ENCODE peak calls at places on chromosomes 13 and 19, in eight cellular contexts. M is cardiac muscle cell; U is CD8-positive, alpha-beta memory T cell; K is aorta; P is naive thymus-derived CD4-positive, alpha-beta T cell; W is adrenal gland; F is OCI-LY7; R is tibial artery. X is an unnamed sample. For H3K4me1, the result is how much of the 10 kb centered on the place peaks cover.

GRCh38 chr19:50794778-50795664 is 4.8 kb downstream of the ACP4 start:
- DNase-seq in M (no peak), U (no peak), K (no peak), P (no peak), W (no peak), F (peak), R (no peak), X (no peak)

GRCh38 chr13:40013554-40013953 is 358.1 kb downstream of the COG6 start:
- DNase-seq in M (no peak), U (no peak), K (no peak), P (no peak), W (no peak), F (no peak), R (no peak), X (no peak)

GRCh38 chr19:19742773-19743172 is 9.9 kb upstream of the ZNF14 start:
- DNase-seq in M (no peak), U (no peak), K (no peak), P (no peak), W (no peak), F (no peak), R (no peak), X (no peak)

GRCh38 chr13:98577823-98578285 is 947 bp upstream of the STK24 start:
- DNase-seq in M (no peak), U (no peak), K (no peak), P (no peak), W (no peak), F (no peak), R (no peak), X (no peak)

GRCh38 chr19:5037936-5038335 is 69.0 kb downstream of the KDM4B start:
- DNase-seq in M (no peak), U (no peak), K (no peak), P (no peak), W (no peak), F (no peak), R (no peak), X (no peak)

GRCh38 chr13:49641810-49642291 is 13.5 kb downstream of the ARL11 start:
- DNase-seq in M (peak), U (no peak), K (peak), P (no peak), W (peak), F (no peak), R (peak), X (peak)

GRCh38 chr13:29457299-29457698 is 138.2 kb downstream of the SLC7A1 start:
- DNase-seq in M (peak), U (no peak), K (no peak), P (no peak), W (no peak), F (no peak), R (no peak), X (no peak)

GRCh38 chr19:47209323-47210179 is 21.4 kb downstream of the BBC3 start:
- DNase-seq in M (no peak), U (no peak), K (no peak), P (no peak), W (no peak), F (peak), R (no peak), X (no peak)

GRCh38 chr13:113086031-113086750 is 19.4 kb upstream of the F7 start:
- DNase-seq in M (no peak), U (no peak), K (peak), P (no peak), W (no peak), F (no peak), R (no peak), X (no peak)

GRCh38 chr19:44753932-44754742 is 5.6 kb downstream of the BCL3 start:
- DNase-seq in M (peak), U (peak), K (peak), P (peak), W (peak), F (peak), R (peak), X (peak)

GRCh38 chr13:39965309-39965708 is 309.8 kb downstream of the COG6 start:
- DNase-seq in M (no peak), U (no peak), K (no peak), P (no peak), W (no peak), F (no peak), R (no peak), X (no peak)

GRCh38 chr13:70809588-70809987 is 701.3 kb upstream of the KLHL1 start:
- DNase-seq in M (no peak), U (no peak), K (no peak), P (no peak), W (no peak), F (no peak), R (no peak), X (no peak)

GRCh38 chr13:67353031-67353430 is 122.9 kb upstream of the PCDH9 start:
- DNase-seq in M (no peak), U (no peak), K (no peak), P (no peak), W (no peak), F (no peak), R (no peak), X (no peak)

GRCh38 chr19:2719910-2720776 is 1.0 kb downstream of the DIRAS1 start:
- DNase-seq in M (peak), U (no peak), K (no peak), P (no peak), W (no peak), F (no peak), R (no peak), X (no peak)

GRCh38 chr13:92390217-92390616 is 836.4 kb upstream of the GPC6 start:
- DNase-seq in M (no peak), U (no peak), K (no peak), P (no peak), W (no peak), F (no peak), R (no peak), X (no peak)

GRCh38 chr19:42693760-42694350 is 46.4 kb downstream of the PSG3 start:
- DNase-seq in M (peak), U (no peak), K (no peak), P (no peak), W (peak), F (peak), R (no peak), X (no peak)

GRCh38 chr19:6212403-6213265 is 67.1 kb downstream of the MLLT1 start:
- DNase-seq in M (no peak), U (no peak), K (peak), P (no peak), W (no peak), F (no peak), R (no peak), X (no peak)

GRCh38 chr19:42074513-42075363 is 1.2 kb upstream of the ZNF574 start:
- DNase-seq in M (peak), U (no peak), K (no peak), P (peak), W (peak), F (peak), R (no peak), X (peak)

GRCh38 chr19:51689751-51690358 is 3.3 kb upstream of the SPACA6 start:
- DNase-seq in M (peak), U (no peak), K (peak), P (no peak), W (peak), F (no peak), R (no peak), X (no peak)

GRCh38 chr19:29596080-29596479 is 10.0 kb upstream of the POP4 start:
- DNase-seq in M (no peak), U (no peak), K (no peak), P (no peak), W (no peak), F (no peak), R (no peak), X (no peak)

GRCh38 chr13:111177081-111177711 is 62.1 kb downstream of the ARHGEF7 start:
- DNase-seq in M (peak), U (peak), K (peak), P (peak), W (peak), F (no peak), R (peak), X (peak)

GRCh38 chr19:11736696-11737095 is 2.0 kb downstream of the ZNF823 start:
- DNase-seq in M (peak), U (no peak), K (peak), P (no peak), W (peak), F (peak), R (peak), X (peak)

GRCh38 chr19:29431332-29431731 is 94.5 kb upstream of the VSTM2B start:
- DNase-seq in M (no peak), U (no peak), K (no peak), P (no peak), W (no peak), F (no peak), R (no peak), X (no peak)

GRCh38 chr13:109844396-109844795 is 58.0 kb upstream of the IRS2 start:
- DNase-seq in M (no peak), U (no peak), K (no peak), P (no peak), W (no peak), F (no peak), R (no peak), X (no peak)

GRCh38 chr13:39602277-39602613 is 748 bp downstream of the LHFPL6 start:
- DNase-seq in M (no peak), U (no peak), K (no peak), P (no peak), W (no peak), F (peak), R (no peak), X (no peak)

GRCh38 chr19:49820125-49820524 is 2.0 kb downstream of the MED25 start:
- DNase-seq in M (peak), U (no peak), K (no peak), P (no peak), W (peak), F (no peak), R (no peak), X (no peak)

GRCh38 chr13:83895994-83896580 is 13.8 kb upstream of the SLITRK1 start:
- DNase-seq in M (no peak), U (no peak), K (no peak), P (no peak), W (no peak), F (no peak), R (no peak), X (no peak)

GRCh38 chr13:98520674-98521449 is 56.0 kb downstream of the STK24 start:
- DNase-seq in M (no peak), U (no peak), K (no peak), P (no peak), W (no peak), F (no peak), R (no peak), X (no peak)

GRCh38 chr19:19081642-19082151 is 17.9 kb downstream of the SLC25A42 start:
- DNase-seq in M (peak), U (no peak), K (no peak), P (no peak), W (no peak), F (no peak), R (no peak), X (no peak)

GRCh38 chr19:51398096-51398704 is 7.8 kb upstream of the C19orf84 start:
- DNase-seq in M (peak), U (peak), K (no peak), P (peak), W (no peak), F (peak), R (no peak), X (no peak)

GRCh38 chr19:47020992-47021496 is 1.4 kb downstream of the NPAS1 start:
- DNase-seq in M (peak), U (no peak), K (no peak), P (no peak), W (no peak), F (no peak), R (no peak), X (no peak)

GRCh38 chr13:71580614-71581013 is 286.4 kb downstream of the DACH1 start:
- DNase-seq in M (no peak), U (no peak), K (no peak), P (no peak), W (no peak), F (no peak), R (no peak), X (no peak)

GRCh38 chr13:45119469-45119989 is 781 bp upstream of the GTF2F2 start:
- DNase-seq in M (peak), U (peak), K (no peak), P (peak), W (peak), F (peak), R (no peak), X (no peak)

GRCh38 chr19:2409352-2409912 is 18.0 kb downstream of the TIMM13 start:
- DNase-seq in M (no peak), U (no peak), K (no peak), P (no peak), W (no peak), F (no peak), R (no peak), X (no peak)

GRCh38 chr19:46513461-46514236 is 18.0 kb upstream of the PNMA8B start:
- DNase-seq in M (peak), U (no peak), K (peak), P (peak), W (peak), F (peak), R (peak), X (peak)

GRCh38 chr13:42412812-42413795 is 141.2 kb downstream of the AKAP11 start:
- DNase-seq in M (peak), U (no peak), K (no peak), P (no peak), W (no peak), F (no peak), R (no peak), X (no peak)

GRCh38 chr19:1113278-1113985 is 9.6 kb downstream of the GPX4 start:
- DNase-seq in M (peak), U (peak), K (peak), P (peak), W (peak), F (peak), R (peak), X (peak)

GRCh38 chr19:1110809-1111640 is 7.2 kb downstream of the GPX4 start:
- DNase-seq in M (peak), U (no peak), K (no peak), P (no peak), W (peak), F (no peak), R (no peak), X (no peak)

GRCh38 chr19:1111641-1112253 is 8.0 kb downstream of the GPX4 start:
- DNase-seq in M (no peak), U (no peak), K (no peak), P (no peak), W (no peak), F (no peak), R (no peak), X (no peak)

GRCh38 chr19:1113986-1114483 is 10.2 kb downstream of the GPX4 start:
- DNase-seq in M (no peak), U (no peak), K (no peak), P (no peak), W (no peak), F (no peak), R (no peak), X (no peak)

DNA sequence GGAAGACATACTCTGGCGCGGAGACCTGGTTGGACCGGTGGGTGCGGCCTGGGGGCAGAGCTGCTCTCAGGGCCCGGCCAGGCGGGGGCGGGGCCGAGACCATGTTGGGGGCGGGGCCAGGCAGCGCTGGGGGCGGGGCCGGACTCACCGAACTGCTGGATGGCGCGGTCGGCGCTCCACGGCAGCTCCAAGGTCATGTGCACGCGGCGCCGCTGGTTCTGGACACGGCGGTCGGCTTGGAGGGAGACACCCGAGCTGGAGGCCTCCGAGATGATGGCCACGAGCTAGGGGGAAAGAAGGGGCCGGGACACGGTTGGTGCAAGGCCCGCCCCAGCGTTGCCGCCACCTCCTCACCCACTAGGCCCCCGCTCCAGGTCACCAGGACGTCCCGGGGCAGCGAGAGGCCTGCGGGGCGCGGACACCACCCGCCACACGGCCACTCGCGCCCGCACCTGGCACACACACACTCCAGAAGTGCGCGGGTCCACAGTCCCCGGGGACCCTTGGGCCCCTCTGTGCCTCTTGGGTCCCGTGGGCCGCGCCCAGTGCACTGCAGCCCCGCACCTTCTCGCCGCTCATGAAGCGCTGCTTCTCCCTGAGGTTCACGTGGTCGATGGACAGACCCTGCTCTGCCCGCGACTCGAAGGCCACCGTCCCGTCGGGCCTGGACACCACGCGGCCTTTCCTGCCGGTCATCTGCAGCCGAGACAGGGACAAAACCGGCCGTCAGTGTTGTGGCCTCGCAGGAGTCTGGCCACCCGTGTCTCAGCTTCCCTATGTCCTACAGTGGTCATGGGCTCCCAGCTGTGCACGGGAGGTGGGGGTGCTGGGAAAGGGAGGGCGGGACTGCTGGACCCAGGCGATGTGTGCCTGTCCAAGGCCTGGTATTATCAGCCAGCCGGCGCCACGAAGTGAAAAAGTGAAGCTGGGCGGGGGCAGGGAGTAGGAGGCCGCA is 8.7 kb downstream of the GPX4 start:
- DNase-seq in M (no peak), U (no peak), K (no peak), P (no peak), W (peak), F (no peak), R (no peak), X (no peak)
- H3K27ac ChIP-seq in M (peak), U (no peak), K (no peak), P (peak), W (peak), F (no peak), R (peak), X (peak)

GRCh38 chr19:13427273-13428051 is 78.8 kb downstream of the CACNA1A start:
- DNase-seq in M (no peak), U (no peak), K (no peak), P (no peak), W (no peak), F (no peak), R (no peak), X (no peak)

GRCh38 chr19:13420780-13421179 is 85.5 kb downstream of the CACNA1A start:
- DNase-seq in M (no peak), U (no peak), K (no peak), P (no peak), W (no peak), F (no peak), R (no peak), X (no peak)

GRCh38 chr19:13429563-13429962 is 76.7 kb downstream of the CACNA1A start:
- DNase-seq in M (peak), U (no peak), K (no peak), P (no peak), W (no peak), F (no peak), R (no peak), X (no peak)

GRCh38 chr19:13428352-13428751 is 77.9 kb downstream of the CACNA1A start:
- DNase-seq in M (peak), U (no peak), K (no peak), P (peak), W (no peak), F (peak), R (no peak), X (no peak)

DNA sequence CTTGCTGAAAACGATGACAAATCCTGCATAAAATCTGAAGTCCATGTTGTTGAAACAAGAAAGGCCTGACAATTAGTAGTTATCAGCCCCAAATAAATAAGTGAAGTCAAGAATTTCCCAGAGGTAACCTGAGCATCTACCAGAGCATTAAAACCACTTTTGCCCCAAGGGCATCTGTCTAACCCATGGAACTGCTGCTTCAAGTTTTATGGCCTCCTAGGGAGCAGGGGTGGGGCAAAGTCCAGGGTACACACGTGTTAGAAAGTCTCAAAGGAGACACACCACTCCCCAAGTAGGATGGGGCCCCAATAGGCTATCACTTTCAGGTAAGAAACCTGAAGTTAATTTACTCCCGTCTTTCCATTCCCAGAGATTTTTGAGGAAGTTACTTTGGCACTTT is 81.1 kb downstream of the CACNA1A start:
- DNase-seq in M (no peak), U (no peak), K (no peak), P (no peak), W (no peak), F (no peak), R (no peak), X (no peak)
- H3K4me3 ChIP-seq in M (no peak), U (no peak), K (no peak), P (no peak), W (no peak), F (no peak), R (no peak), X (no peak)

DNA sequence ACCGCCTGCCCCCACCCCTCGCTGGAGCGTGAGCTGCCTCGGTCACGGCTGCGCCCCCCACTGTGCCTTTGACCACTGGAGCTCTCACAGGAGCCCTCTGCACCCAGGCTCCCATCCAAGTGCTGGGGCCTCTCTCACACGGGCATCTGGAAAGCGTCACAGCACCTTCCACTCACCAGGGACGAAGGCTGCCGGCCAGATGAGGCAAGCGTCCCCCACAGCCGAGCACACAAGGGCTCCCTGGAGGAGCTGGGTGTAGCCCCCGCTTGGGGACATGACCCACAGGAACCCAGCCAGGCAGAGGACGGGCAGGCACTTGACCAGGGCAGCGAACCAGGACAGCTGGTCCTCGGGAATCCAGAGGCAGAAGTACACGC is 560 bp downstream of the TMEM86B start:
- DNase-seq in M (no peak), U (no peak), K (no peak), P (no peak), W (no peak), F (no peak), R (no peak), X (no peak)
- H3K4me1 ChIP-seq in M (under half), U (under half), K (under half), P (under half), W (under half), F (under half), R (under half), X (under half)

DNA sequence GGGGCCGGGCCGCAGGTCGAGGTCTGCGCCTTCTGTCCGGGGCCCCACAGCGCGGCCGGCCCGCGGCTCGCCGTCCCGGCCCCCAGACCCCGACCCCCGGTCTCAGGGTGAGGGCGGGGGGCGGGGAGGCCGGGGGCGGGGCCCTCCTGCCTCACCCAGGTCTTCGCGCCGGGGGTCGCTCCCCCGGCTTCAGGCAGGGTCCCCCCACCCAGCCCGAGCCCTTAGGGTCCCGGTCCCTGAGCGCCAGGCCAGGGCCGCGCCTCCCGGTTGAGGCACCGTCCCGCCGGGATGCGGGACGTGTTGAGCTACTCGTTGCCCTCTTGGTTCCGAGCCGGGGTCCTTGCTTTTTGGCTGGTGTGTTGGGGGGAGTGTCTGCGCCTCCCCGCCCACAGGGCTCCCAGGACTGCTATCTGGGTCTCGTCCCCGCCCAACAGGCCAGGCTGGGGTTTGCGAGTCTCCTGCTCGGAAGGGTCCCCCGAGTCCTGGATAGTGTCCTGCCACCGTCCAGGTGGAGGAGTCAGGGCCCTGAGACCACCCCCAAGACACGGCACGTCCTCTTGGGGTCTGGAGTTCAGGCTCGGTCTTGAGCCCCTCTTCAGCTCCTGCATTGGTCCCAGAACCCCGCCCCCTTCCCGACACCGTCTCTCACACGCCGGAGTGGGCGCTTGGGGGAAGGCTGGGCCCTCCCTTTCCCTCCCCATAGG is 452 bp downstream of the PIAS4 start:
- DNase-seq in M (peak), U (no peak), K (no peak), P (no peak), W (no peak), F (peak), R (no peak), X (no peak)
- H3K27ac ChIP-seq in M (peak), U (peak), K (no peak), P (peak), W (peak), F (peak), R (peak), X (peak)

X was measured in right atrium auricular region.